ENCODE peak calls at places on chromosome X, in ten cellular contexts. O is stimulated activated CD4-positive, alpha-beta T cell treated with anti-CD3 and anti-CD28 coated beads, TNF-alpha, amount 100 ng/mL, for 4 hours; J is HuH-7.5; S is breast epithelium; Z is GM12865; L is CD8-positive, alpha-beta memory T cell; N is DMS 273 treated with DMSO at 0.1 percent for 48 hours; V is fibroblast of mammary gland; H is HCEC 1CT; E is left ventricle myocardium inferior. I is an unnamed sample.

GRCh38 chrX:17057209-17057608 is 110.8 kb downstream of the REPS2 start:
- DNase-seq in O (no peak), N (no peak), J (no peak), Z (no peak), H (no peak), S (no peak), E (no peak), V (no peak), L (no peak), I (no peak)

GRCh38 chrX:102345916-102346315 is 93.9 kb downstream of the NXF2B start:
- DNase-seq in E (peak), J (no peak), V (peak), H (peak), L (peak), N (no peak), O (peak), S (peak), Z (peak), I (peak)

GRCh38 chrX:43860646-43861370 is 21.4 kb downstream of the MAOB start:
- DNase-seq in N (no peak), V (peak), H (no peak), E (no peak), O (no peak), J (no peak), S (peak), Z (no peak), L (no peak), I (no peak)

GRCh38 chrX:41447897-41448296 is 754 bp downstream of the NYX start:
- DNase-seq in O (no peak), V (no peak), H (no peak), E (no peak), L (no peak), N (no peak), J (no peak), Z (peak), S (no peak), I (peak)

GRCh38 chrX:13432776-13433605 is 113.1 kb upstream of the ATXN3L start:
- DNase-seq in O (no peak), E (no peak), Z (no peak), L (no peak), H (peak), S (no peak), V (peak), J (no peak), N (no peak), I (no peak)

GRCh38 chrX:22526339-22526738 is 253.6 kb downstream of the CBLL2 start:
- DNase-seq in S (no peak), V (peak), E (no peak), O (no peak), N (no peak), Z (peak), L (no peak), J (no peak), H (peak), I (peak)

GRCh38 chrX:125295337-125295736 is 24.3 kb upstream of the TEX13C start:
- DNase-seq in J (no peak), V (no peak), L (no peak), E (no peak), O (no peak), S (no peak), Z (peak), H (no peak), N (no peak), I (no peak)

GRCh38 chrX:45295587-45295986 is 94.9 kb upstream of the DIPK2B start:
- DNase-seq in S (no peak), O (no peak), J (peak), E (no peak), V (peak), H (peak), L (no peak), Z (no peak), N (no peak), I (no peak)

GRCh38 chrX:106039920-106040319 is 1.4 kb upstream of the SERPINA7 start:
- DNase-seq in Z (no peak), J (no peak), N (no peak), L (no peak), S (no peak), E (no peak), O (no peak), V (peak), H (no peak), I (no peak)

GRCh38 chrX:72271812-72272211 is 5.2 kb downstream of the RPS4X start:
- DNase-seq in S (no peak), V (no peak), N (no peak), J (no peak), E (no peak), O (no peak), L (no peak), Z (no peak), H (no peak), I (no peak)

GRCh38 chrX:100358766-100359165 is 51.3 kb downstream of the PCDH19 start:
- DNase-seq in V (no peak), L (no peak), S (no peak), Z (no peak), H (no peak), E (no peak), N (no peak), O (no peak), J (no peak), I (no peak)

GRCh38 chrX:53091354-53091753 is 2.6 kb upstream of the KANTR start:
- DNase-seq in O (no peak), L (no peak), J (no peak), V (no peak), E (no peak), S (no peak), H (no peak), N (no peak), Z (no peak), I (no peak)

GRCh38 chrX:29952016-29952415 is 263.3 kb upstream of the MAGEB2 start:
- DNase-seq in S (no peak), Z (no peak), N (no peak), O (no peak), E (no peak), J (no peak), H (peak), V (no peak), L (no peak), I (no peak)

GRCh38 chrX:13597928-13598327 is 28.5 kb downstream of the EGFL6 start:
- DNase-seq in S (no peak), N (no peak), V (peak), E (no peak), Z (no peak), O (no peak), H (peak), J (no peak), L (no peak), I (no peak)

GRCh38 chrX:154718607-154719006 is 32.3 kb downstream of the GAB3 start:
- DNase-seq in N (no peak), E (no peak), J (no peak), O (no peak), S (no peak), V (no peak), L (no peak), Z (no peak), H (no peak), I (no peak)

GRCh38 chrX:132257116-132257515 is 37.9 kb upstream of the RAP2C start:
- DNase-seq in Z (no peak), V (peak), O (no peak), N (no peak), H (no peak), S (no peak), E (no peak), J (no peak), L (no peak), I (no peak)

GRCh38 chrX:265502-265901 is 15.7 kb upstream of the PLCXD1 start:
- DNase-seq in E (no peak), S (no peak), H (no peak), O (no peak), L (no peak), N (no peak), J (no peak), Z (no peak), V (no peak), I (no peak)

GRCh38 chrX:49172280-49172780 is 632 bp downstream of the PLP2 start:
- DNase-seq in N (no peak), E (peak), J (no peak), V (peak), S (peak), H (peak), Z (peak), L (peak), O (no peak), I (peak)

GRCh38 chrX:18424482-18425198 is 768 bp upstream of the CDKL5 start:
- DNase-seq in V (peak), S (no peak), H (peak), N (peak), L (peak), E (no peak), O (no peak), J (no peak), Z (peak), I (peak)

GRCh38 chrX:155612312-155613224 is at the start of gene TMLHE:
- DNase-seq in H (peak), O (no peak), J (peak), S (peak), Z (peak), L (peak), N (peak), E (peak), V (peak), I (peak)

GRCh38 chrX:119573840-119574393 is 446 bp upstream of the UBE2A start:
- DNase-seq in O (no peak), L (no peak), N (peak), V (peak), J (peak), H (peak), Z (peak), S (no peak), E (peak), I (peak)

GRCh38 chrX:118526149-118526548 is 30.5 kb downstream of the DOCK11 start:
- DNase-seq in H (no peak), S (no peak), N (no peak), L (no peak), Z (no peak), J (no peak), O (no peak), V (no peak), E (no peak), I (no peak)

GRCh38 chrX:4225086-4225485 is 511.6 kb upstream of the PRKX start:
- DNase-seq in H (no peak), O (no peak), J (no peak), N (no peak), Z (no peak), S (no peak), V (no peak), L (no peak), E (no peak), I (no peak)

GRCh38 chrX:2548731-2549423 is 48.1 kb upstream of the DHRSX start:
- DNase-seq in L (no peak), S (no peak), E (no peak), J (no peak), H (no peak), N (no peak), V (no peak), Z (no peak), O (no peak), I (no peak)

GRCh38 chrX:132651411-132652086 is 162.7 kb upstream of the MBNL3 start:
- DNase-seq in Z (no peak), V (peak), O (no peak), S (no peak), L (no peak), E (no peak), J (no peak), H (peak), N (no peak), I (no peak)

GRCh38 chrX:49250066-49250465 is 14.4 kb downstream of the FOXP3 start:
- DNase-seq in V (no peak), L (no peak), N (no peak), J (no peak), O (no peak), Z (no peak), S (no peak), H (no peak), E (no peak), I (no peak)

GRCh38 chrX:6226646-6227444 is 1.8 kb downstream of the NLGN4X start:
- DNase-seq in J (no peak), E (peak), H (no peak), S (no peak), L (no peak), N (no peak), V (no peak), Z (no peak), O (no peak), I (no peak)

GRCh38 chrX:135707880-135708279 is 5.6 kb upstream of the CT45A1 start:
- DNase-seq in S (no peak), E (no peak), V (peak), J (peak), N (no peak), H (peak), L (no peak), O (no peak), Z (peak), I (peak)

I was measured in GM20000.